ENCODE peak calls at places on chromosome 2, in ten cellular contexts. W is A549, J is K562, S is H1, M is tibial nerve, Q is ovary, O is sigmoid colon, H is suprapubic skin, C is transverse colon, N is HepG2. A is an unnamed sample.
A peak's percentile ranks its signal among the peaks of the same experiment; 100 is the strongest.

GRCh38 chr2:21740529-21740928 is 616.8 kb downstream of the TDRD15 start:
- DNase-seq in Q (no peak), C (no peak), S (no peak), J (no peak), N (no peak), W (no peak), M (no peak), O (no peak), H (no peak), A (no peak)

GRCh38 chr2:70888925-70889715 is 46.6 kb upstream of the ATP6V1B1 start:
- DNase-seq in J (no peak), C (no peak), S (no peak), H (peak; percentile 58), N (no peak), M (no peak), O (no peak), Q (no peak), W (no peak), A (peak; percentile 23)

GRCh38 chr2:172425336-172425735 is 2.0 kb upstream of the ITGA6 start:
- DNase-seq in W (no peak), J (no peak), S (no peak), O (no peak), M (no peak), H (no peak), Q (no peak), C (no peak), N (no peak), A (no peak)

GRCh38 chr2:218501665-218502064 is 66.5 kb downstream of the USP37 start:
- DNase-seq in J (no peak), Q (no peak), N (no peak), S (no peak), C (no peak), W (no peak), H (no peak), M (no peak), O (no peak), A (no peak)

GRCh38 chr2:34307636-34308035 is 708.5 kb upstream of the FAM98A start:
- DNase-seq in W (no peak), M (no peak), Q (no peak), N (no peak), C (no peak), S (no peak), O (no peak), J (no peak), H (no peak), A (no peak)

GRCh38 chr2:11577101-11577883 is 43.4 kb downstream of the GREB1 start:
- DNase-seq in H (no peak), M (no peak), N (no peak), Q (no peak), C (no peak), S (no peak), J (no peak), O (peak; percentile 54), W (no peak), A (no peak)

GRCh38 chr2:173037245-173038106 is 38.2 kb upstream of the MAP3K20 start:
- DNase-seq in Q (peak; percentile 30), J (no peak), W (no peak), M (no peak), S (no peak), H (no peak), C (no peak), N (no peak), O (no peak), A (no peak)

GRCh38 chr2:67865871-67866386 is 196.9 kb downstream of the C1D start:
- DNase-seq in N (no peak), M (no peak), S (no peak), H (no peak), Q (no peak), C (no peak), O (no peak), J (no peak), W (no peak), A (no peak)

GRCh38 chr2:231699006-231699405 is 9.3 kb upstream of the PTMA start:
- DNase-seq in Q (no peak), N (no peak), C (no peak), M (no peak), S (no peak), H (no peak), W (no peak), J (no peak), O (peak; percentile 85), A (no peak)

GRCh38 chr2:234335676-234336228 is 161.1 kb downstream of the ARL4C start:
- DNase-seq in H (peak; percentile 96), J (no peak), C (peak; percentile 73), O (peak; percentile 95), N (no peak), W (no peak), Q (peak; percentile 19), M (peak; percentile 91), S (no peak), A (peak; percentile 32)

GRCh38 chr2:128401680-128402079 is 83.0 kb upstream of the HS6ST1 start:
- DNase-seq in C (no peak), N (no peak), H (peak; percentile 27), J (no peak), S (no peak), M (no peak), W (no peak), Q (no peak), O (peak; percentile 27), A (peak; percentile 24)

GRCh38 chr2:165573534-165574461 is 104.3 kb downstream of the CSRNP3 start:
- DNase-seq in C (peak; percentile 43), N (peak; percentile 78), H (no peak), S (peak; percentile 38), Q (peak; percentile 73), O (no peak), J (no peak), M (peak; percentile 34), W (no peak), A (peak; percentile 38)

GRCh38 chr2:165571477-165571876 is 102.0 kb downstream of the CSRNP3 start:
- DNase-seq in J (no peak), H (no peak), N (no peak), W (no peak), C (no peak), O (no peak), Q (no peak), M (no peak), S (no peak), A (no peak)

GRCh38 chr2:165563468-165564225 is 94.1 kb downstream of the CSRNP3 start:
- DNase-seq in W (no peak), O (no peak), M (no peak), Q (no peak), N (peak; percentile 16), J (no peak), C (no peak), H (no peak), S (no peak), A (no peak)

GRCh38 chr2:165572155-165572554 is 102.7 kb downstream of the CSRNP3 start:
- DNase-seq in H (no peak), C (no peak), O (no peak), S (no peak), N (no peak), W (no peak), Q (peak; percentile 24), M (no peak), J (no peak), A (no peak)

DNA sequence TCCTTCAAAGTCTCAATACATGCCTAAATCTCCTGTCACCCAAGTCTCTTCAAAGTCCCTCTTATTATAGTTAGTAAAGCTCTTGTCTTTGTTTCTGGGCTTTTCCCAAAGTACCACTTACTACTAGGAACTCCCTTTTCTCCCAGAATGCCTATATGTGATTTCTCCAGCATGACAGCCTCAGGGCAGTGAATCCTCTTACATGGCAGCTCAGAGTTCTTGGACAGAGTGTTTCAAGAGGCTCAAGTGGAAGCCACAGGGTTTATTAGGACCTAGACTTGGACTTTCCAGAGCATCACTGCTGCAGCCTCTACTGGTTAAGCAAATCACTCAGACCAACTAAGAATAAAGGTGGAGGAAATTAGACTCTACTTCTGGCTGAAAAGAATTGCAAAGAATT is 98.9 kb downstream of the CSRNP3 start:
- DNase-seq in J (no peak), N (no peak), S (no peak), Q (no peak), H (no peak), W (no peak), M (no peak), O (no peak), C (no peak), A (no peak)
- TF ChIP-seq EP300 in J (no peak), N (no peak), S (no peak), Q (no peak), H (no peak), W (no peak), M (no peak), O (no peak), C (no peak), A (no peak)

DNA sequence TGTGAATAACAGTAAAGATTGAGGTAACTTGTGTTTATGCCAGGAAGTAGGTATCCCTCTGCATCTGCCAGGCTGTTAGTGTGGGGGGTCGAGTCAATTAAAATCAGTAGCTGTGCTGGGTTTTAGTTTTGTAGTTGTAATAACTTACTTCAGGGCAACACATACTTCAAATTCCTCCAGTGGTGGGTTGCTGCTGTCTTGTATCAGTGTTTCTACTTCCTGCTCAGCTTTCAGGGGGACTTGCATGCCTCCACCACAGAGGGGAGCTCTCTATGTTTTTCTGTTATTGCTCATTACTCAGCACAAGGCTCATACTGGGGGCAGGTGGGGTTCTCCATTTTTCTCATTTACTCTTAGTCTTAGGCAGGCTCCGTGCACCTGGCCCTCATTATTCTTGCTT is 136.8 kb downstream of the CAPN13 start:
- DNase-seq in O (peak; percentile 5), W (no peak), N (peak; percentile 43), M (no peak), C (no peak), Q (no peak), J (no peak), H (no peak), S (no peak), A (no peak)
- H3K27ac ChIP-seq in O (no peak overlapping the region), W (no peak overlapping the region), N (no peak overlapping the region), M (no peak overlapping the region), C (no peak overlapping the region), Q (no peak overlapping the region), J (no peak overlapping the region), H (no peak overlapping the region), S (no peak overlapping the region), A (no peak overlapping the region)

DNA sequence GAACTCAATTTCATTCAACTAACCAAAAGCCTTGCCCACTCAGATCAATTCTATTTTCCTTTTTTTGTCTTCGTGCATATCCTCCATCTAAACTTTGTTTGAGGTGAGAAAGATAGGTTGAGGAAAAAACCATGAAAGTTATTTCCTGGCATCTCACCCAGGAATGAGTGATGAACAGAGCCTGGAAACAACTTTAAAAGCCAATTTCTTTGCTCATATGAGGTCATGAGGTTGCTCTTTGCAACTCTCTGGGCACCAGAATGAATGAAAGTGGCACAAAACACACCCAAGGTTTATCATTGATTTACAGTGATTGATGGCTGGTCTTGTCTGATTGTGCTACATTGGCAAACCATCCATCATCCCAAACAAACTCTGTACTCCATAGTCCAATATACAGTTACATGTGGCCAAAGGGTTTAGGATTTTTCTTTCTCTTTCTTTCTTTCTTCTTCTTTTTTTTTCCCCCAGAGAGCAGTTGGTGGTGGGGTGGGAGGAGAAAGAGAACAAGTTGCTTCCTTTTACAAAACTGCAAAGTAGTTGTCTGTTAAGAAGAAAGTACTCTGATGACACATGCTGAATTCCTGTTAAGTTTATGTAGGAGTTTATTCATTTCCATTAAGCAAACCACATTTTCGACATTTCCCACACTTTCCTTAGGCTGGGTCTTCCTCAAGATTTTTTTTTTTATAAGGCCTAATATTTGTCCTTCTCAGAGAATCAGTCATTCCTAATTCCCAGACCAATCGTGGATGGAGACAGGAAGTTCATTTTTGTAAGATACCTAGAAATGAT is 575.9 kb upstream of the ZEB2 start:
- DNase-seq in O (no peak), M (no peak), S (no peak), W (no peak), Q (no peak), H (no peak), J (no peak), C (no peak), N (no peak), A (no peak)
- TF ChIP-seq EP300 in O (no peak), M (no peak), S (no peak), W (no peak), Q (no peak), H (no peak), J (no peak), C (no peak), N (no peak), A (no peak)

GRCh38 chr2:145287686-145288085 is 767.8 kb upstream of the ZEB2 start:
- DNase-seq in W (no peak), H (no peak), Q (no peak), S (no peak), J (no peak), N (no peak), O (no peak), C (no peak), M (no peak), A (no peak)
- H3K27ac ChIP-seq in W (no peak overlapping the region), H (no peak overlapping the region), Q (no peak overlapping the region), S (no peak overlapping the region), J (no peak overlapping the region), N (no peak overlapping the region), O (no peak overlapping the region), C (no peak overlapping the region), M (no peak overlapping the region), A (no peak overlapping the region)

A was measured in stomach.